ENCODE peak calls at places on chromosomes 1 and 21, in eight cellular contexts. V, N, Z, O, P, T, B and A are unnamed samples.

GRCh38 chr1:192474080-192474683 is 101.4 kb upstream of the RGS1 start:
- DNase-seq in V (peak), N (no peak), Z (no peak), O (peak), P (no peak), T (no peak), B (no peak), A (peak)

GRCh38 chr1:19323987-19324664 is 12.0 kb downstream of the SLC66A1 start:
- DNase-seq in V (no peak), N (no peak), Z (no peak), O (no peak), P (no peak), T (no peak), B (no peak), A (no peak)

GRCh38 chr1:103187673-103188072 is 79.4 kb upstream of the COL11A1 start:
- DNase-seq in V (no peak), N (no peak), Z (no peak), O (no peak), P (no peak), T (no peak), B (no peak), A (no peak)

GRCh38 chr1:65068202-65069011 is 79.6 kb upstream of the AK4 start:
- DNase-seq in V (no peak), N (peak), Z (no peak), O (peak), P (no peak), T (no peak), B (no peak), A (peak)

GRCh38 chr1:210683403-210684047 is 354.8 kb downstream of the HHAT start:
- DNase-seq in V (no peak), N (no peak), Z (no peak), O (no peak), P (no peak), T (no peak), B (peak), A (no peak)

GRCh38 chr1:111318483-111319000 is 27.9 kb downstream of the CHIA start:
- DNase-seq in V (no peak), N (no peak), Z (no peak), O (no peak), P (no peak), T (no peak), B (no peak), A (no peak)

GRCh38 chr1:221166559-221167318 is 287.5 kb downstream of the HLX start:
- DNase-seq in V (no peak), N (peak), Z (no peak), O (no peak), P (no peak), T (no peak), B (no peak), A (no peak)

GRCh38 chr1:231541842-231542241 is 13.4 kb downstream of the TSNAX start:
- DNase-seq in V (no peak), N (no peak), Z (no peak), O (no peak), P (no peak), T (no peak), B (no peak), A (no peak)

GRCh38 chr21:46560568-46561447 is 44.1 kb downstream of the S100B start:
- DNase-seq in V (no peak), N (no peak), Z (no peak), O (no peak), P (no peak), T (no peak), B (no peak), A (no peak)

GRCh38 chr1:33762962-33763361 is 100.9 kb upstream of the HMGB4 start:
- DNase-seq in V (no peak), N (no peak), Z (peak), O (peak), P (no peak), T (no peak), B (peak), A (no peak)

GRCh38 chr1:189769448-189769847 is 708.2 kb downstream of the BRINP3 start:
- DNase-seq in V (no peak), N (no peak), Z (peak), O (peak), P (no peak), T (no peak), B (no peak), A (no peak)

GRCh38 chr1:158248122-158248521 is 6.1 kb upstream of the CD1A start:
- DNase-seq in V (no peak), N (peak), Z (no peak), O (no peak), P (no peak), T (no peak), B (no peak), A (no peak)

GRCh38 chr1:112807999-112808398 is 92.9 kb upstream of the PPM1J start:
- DNase-seq in V (no peak), N (no peak), Z (no peak), O (no peak), P (no peak), T (no peak), B (no peak), A (no peak)

GRCh38 chr1:30037251-30038118 is 685.9 kb downstream of the MATN1 start:
- DNase-seq in V (no peak), N (no peak), Z (no peak), O (no peak), P (no peak), T (peak), B (peak), A (no peak)

GRCh38 chr1:97680894-97681293 is 239.9 kb downstream of the DPYD start:
- DNase-seq in V (no peak), N (no peak), Z (peak), O (peak), P (no peak), T (no peak), B (no peak), A (no peak)

GRCh38 chr1:232613752-232614381 is 16.1 kb downstream of the SIPA1L2 start:
- DNase-seq in V (peak), N (no peak), Z (peak), O (peak), P (no peak), T (no peak), B (no peak), A (no peak)

GRCh38 chr1:224543453-224543852 is 72.7 kb upstream of the CNIH3 start:
- DNase-seq in V (no peak), N (no peak), Z (peak), O (no peak), P (no peak), T (no peak), B (no peak), A (no peak)

GRCh38 chr1:64282353-64282752 is 78.9 kb downstream of the UBE2U start:
- DNase-seq in V (no peak), N (no peak), Z (no peak), O (no peak), P (no peak), T (no peak), B (no peak), A (peak)

GRCh38 chr21:35559881-35560280 is 500.4 kb downstream of the SETD4 start:
- DNase-seq in V (no peak), N (no peak), Z (peak), O (peak), P (no peak), T (no peak), B (no peak), A (no peak)

GRCh38 chr1:41539416-41539800 is 54.9 kb upstream of the EDN2 start:
- DNase-seq in V (no peak), N (peak), Z (no peak), O (no peak), P (no peak), T (no peak), B (no peak), A (no peak)

GRCh38 chr1:54574158-54574778 is 26.2 kb downstream of the ACOT11 start:
- DNase-seq in V (no peak), N (no peak), Z (no peak), O (no peak), P (no peak), T (no peak), B (no peak), A (no peak)

GRCh38 chr1:89276690-89277089 is 4.0 kb upstream of the GBP5 start:
- DNase-seq in V (no peak), N (no peak), Z (no peak), O (peak), P (no peak), T (no peak), B (no peak), A (no peak)

GRCh38 chr1:62621907-62622306 is 24.6 kb downstream of the ANGPTL3 start:
- DNase-seq in V (peak), N (no peak), Z (peak), O (peak), P (no peak), T (peak), B (no peak), A (peak)

GRCh38 chr1:116478621-116479020 is 92.2 kb downstream of the CD58 start:
- DNase-seq in V (no peak), N (no peak), Z (no peak), O (no peak), P (no peak), T (no peak), B (peak), A (no peak)

DNA sequence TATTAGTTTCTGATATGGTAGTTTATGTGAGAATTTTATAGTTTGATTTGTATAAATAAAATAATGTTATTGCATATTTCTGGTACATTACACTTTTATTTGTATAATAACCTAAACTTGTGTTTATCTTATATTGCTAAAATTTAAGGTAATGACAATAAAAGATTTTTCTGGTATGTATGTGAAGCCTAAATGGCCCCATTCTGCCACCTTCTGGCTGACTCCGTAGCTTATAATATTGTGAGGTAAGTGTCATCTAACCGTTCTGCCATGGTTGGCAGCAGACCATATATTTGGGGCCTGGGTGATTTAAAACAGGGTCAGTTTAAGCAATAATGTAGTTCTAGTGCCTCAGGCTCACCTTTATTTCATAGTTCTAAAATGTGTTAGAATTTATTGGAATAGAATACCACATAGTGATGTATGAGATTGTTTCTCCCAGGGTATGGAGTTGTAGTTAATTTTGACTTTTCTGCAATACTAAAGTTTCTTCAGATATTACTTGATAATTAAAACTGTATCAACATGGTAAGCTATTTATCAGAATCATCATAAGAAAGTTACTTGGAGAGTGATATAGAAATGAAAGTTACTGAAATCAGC is 21.2 kb upstream of the PRKACB start:
- DNase-seq in V (peak), N (peak), Z (peak), O (peak), P (no peak), T (no peak), B (peak), A (peak)
- TF ChIP-seq CTCF in V (peak), N (peak), Z (peak), O (peak), P (peak), T (peak), B (peak), A (peak)

GRCh38 chr1:85146972-85147359 is 53.9 kb downstream of the SYDE2 start:
- DNase-seq in V (peak), N (no peak), Z (peak), O (peak), P (no peak), T (no peak), B (no peak), A (no peak)
- TF ChIP-seq CTCF in V (no peak), N (no peak), Z (peak), O (peak), P (peak), T (no peak), B (peak), A (peak)

DNA sequence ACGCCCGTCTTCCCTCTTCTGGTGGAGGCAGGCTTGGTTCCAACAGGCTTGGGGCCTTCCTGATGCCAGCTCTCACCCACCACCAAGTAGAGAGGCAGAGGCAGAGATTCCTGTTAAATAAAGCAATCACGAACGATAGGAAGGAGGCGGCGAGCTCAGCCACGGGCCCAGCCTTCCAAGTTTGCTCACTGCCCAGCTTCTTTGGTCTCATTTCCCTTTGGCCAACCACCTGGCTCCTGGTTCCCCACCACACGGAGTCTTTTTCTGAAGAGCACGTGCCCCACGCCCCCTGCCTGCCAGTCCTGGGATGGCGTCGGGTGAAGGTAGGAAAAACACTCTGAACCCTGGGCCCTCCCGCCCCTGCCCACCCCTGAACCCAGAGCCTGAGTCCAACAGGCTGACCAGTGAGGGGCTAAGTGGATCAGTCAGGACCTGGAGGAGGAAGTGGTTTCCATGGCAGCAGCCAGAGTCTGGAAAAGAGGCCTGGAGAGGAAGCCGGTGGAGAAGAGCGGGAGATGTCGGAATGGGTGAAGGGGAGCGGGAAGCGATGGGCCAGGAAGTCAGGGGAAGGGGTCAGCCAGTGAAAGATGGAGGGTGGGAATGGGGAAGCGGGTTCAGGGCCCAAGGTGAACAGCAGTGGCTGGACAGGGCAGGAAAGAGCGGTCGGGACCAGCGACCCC is 158.2 kb upstream of the KLHDC7A start:
- DNase-seq in V (no peak), N (no peak), Z (no peak), O (no peak), P (no peak), T (no peak), B (peak), A (no peak)
- TF ChIP-seq CTCF in V (peak), N (no peak), Z (no peak), O (no peak), P (peak), T (no peak), B (peak), A (peak)

GRCh38 chr1:28538286-28538685 is 14.6 kb upstream of the TRNAU1AP start:
- DNase-seq in V (no peak), N (no peak), Z (no peak), O (no peak), P (no peak), T (no peak), B (no peak), A (no peak)

GRCh38 chr1:28535180-28535579 is 17.7 kb upstream of the TRNAU1AP start:
- DNase-seq in V (no peak), N (no peak), Z (no peak), O (no peak), P (no peak), T (no peak), B (no peak), A (no peak)

GRCh38 chr1:28540651-28541050 is 12.2 kb upstream of the TRNAU1AP start:
- DNase-seq in V (peak), N (no peak), Z (no peak), O (no peak), P (no peak), T (no peak), B (peak), A (no peak)

DNA sequence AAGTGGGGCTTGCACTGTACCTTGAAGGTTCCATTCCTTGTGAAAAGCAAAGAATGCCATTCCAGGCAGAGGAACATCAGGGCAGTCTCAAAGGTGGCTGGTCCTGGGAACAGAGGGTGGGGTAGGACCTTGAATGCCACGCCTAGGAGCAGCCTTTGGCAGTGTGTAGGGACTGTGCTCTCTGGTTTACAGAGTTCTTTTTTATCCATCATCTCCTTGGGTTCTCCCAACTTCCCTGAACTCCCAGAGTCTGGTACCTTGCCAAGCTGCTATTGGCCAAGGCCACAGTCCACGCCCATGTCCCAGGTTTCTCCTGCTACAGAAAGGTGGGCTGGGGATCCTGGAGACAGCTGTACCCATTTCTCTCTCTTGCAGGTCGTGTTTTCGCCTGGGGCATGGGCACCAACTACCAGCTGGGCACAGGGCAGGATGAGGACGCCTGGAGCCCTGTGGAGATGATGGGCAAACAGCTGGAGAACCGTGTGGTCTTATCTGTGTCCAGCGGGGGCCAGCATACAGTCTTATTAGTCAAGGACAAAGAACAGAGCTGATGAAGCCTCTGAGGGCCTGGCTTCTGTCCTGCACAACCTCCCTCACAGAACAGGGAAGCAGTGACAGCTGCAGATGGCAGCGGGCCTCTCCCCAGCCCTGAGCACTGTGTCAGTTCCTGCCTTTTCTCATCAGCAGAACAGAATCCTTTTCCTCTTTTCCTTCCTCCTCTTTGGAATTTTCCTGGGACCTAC is 15.3 kb upstream of the TRNAU1AP start:
- DNase-seq in V (no peak), N (no peak), Z (no peak), O (no peak), P (no peak), T (no peak), B (no peak), A (no peak)
- TF ChIP-seq CTCF in V (no peak), N (no peak), Z (no peak), O (no peak), P (no peak), T (no peak), B (no peak), A (no peak)

DNA sequence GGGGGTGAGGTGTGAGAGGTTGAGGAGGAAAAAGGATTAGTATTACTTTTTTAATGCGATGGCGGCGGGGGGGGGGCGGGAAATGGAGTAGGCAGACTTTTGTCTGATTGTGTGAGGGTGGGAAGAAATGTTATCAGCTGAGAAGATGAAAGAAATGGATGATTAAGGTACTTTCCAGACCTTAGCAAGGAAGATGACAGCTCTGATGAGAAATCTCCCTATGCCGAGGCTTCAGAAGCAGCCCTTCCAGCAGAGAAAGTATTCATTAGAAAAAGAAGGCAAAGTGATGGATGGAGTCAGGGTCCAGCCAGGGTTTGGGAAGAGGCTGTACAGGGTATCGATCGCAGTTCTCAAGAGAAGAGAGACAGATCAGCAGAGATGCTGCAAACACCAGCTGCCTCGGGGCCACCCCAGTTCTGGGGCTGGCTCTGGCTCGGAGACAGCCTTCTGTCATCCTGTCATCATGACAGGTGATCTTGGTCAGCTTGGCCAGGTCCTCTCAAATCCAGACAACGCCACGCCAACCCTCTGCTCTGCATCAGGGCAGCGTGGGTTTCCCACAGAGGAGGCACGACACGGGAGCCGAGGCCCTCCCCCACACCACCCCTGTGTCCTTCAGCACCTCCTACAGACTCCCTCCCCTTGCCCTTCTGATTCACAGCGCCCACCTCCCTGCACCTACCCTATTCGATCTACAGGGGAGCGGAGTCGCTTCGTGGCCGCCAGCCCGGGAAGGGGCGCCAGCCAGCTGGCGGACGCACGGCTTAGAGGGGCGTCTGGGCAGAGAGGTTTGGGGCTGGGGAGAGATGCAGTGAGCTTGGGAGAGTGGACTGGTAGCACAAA is 688 bp upstream of the ATXN7L2 start:
- DNase-seq in V (peak), N (no peak), Z (no peak), O (no peak), P (no peak), T (no peak), B (no peak), A (no peak)
- TF ChIP-seq CTCF in V (no peak), N (no peak), Z (no peak), O (no peak), P (no peak), T (no peak), B (peak), A (no peak)

GRCh38 chr1:110087812-110088738 is 17.6 kb upstream of the ALX3 start:
- DNase-seq in V (peak), N (peak), Z (peak), O (peak), P (no peak), T (peak), B (peak), A (peak)
- TF ChIP-seq CTCF in V (peak), N (peak), Z (peak), O (peak), P (peak), T (peak), B (peak), A (peak)

GRCh38 chr1:207993477-207994445 is 82.8 kb upstream of the CD34 start:
- DNase-seq in V (no peak), N (no peak), Z (no peak), O (peak), P (no peak), T (no peak), B (peak), A (peak)
- TF ChIP-seq CTCF in V (peak), N (no peak), Z (peak), O (peak), P (no peak), T (no peak), B (peak), A (peak)

GRCh38 chr1:216562383-216562782 is 139.1 kb upstream of the USH2A start:
- DNase-seq in V (peak), N (no peak), Z (no peak), O (no peak), P (no peak), T (no peak), B (no peak), A (peak)
- TF ChIP-seq CTCF in V (peak), N (no peak), Z (no peak), O (no peak), P (no peak), T (no peak), B (peak), A (no peak)

DNA sequence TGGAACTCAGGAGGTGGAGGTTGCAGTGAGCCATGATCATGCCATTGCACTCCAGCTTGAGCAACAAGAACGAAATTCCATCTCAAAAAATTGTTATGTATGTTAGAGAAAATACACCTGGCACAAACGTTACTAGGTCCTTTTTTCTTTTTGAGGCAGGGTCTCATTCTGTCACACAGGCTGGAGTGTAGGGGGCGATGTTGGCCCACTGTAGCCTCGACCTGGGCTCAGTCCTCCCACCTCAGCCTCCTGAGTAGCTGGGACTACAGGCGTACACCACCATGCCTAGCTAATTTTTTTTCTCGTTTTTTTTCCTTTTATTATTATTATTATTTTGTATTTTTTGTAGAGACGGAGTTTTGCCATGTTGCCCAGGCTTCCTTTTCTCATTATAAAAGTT is 4.4 kb downstream of the HAX1 start:
- DNase-seq in V (peak), N (no peak), Z (no peak), O (no peak), P (no peak), T (no peak), B (peak), A (peak)
- TF ChIP-seq CTCF in V (peak), N (no peak), Z (no peak), O (peak), P (no peak), T (no peak), B (peak), A (peak)